ENCODE peak calls at places on chromosomes 5 and 9, in four cellular contexts. Q is K562, I is HCT116, H is HepG2. S is an unnamed sample.

GRCh38 chr5:38825494-38825893 is 20.3 kb upstream of the OSMR start:
- DNase-seq in Q (no peak), I (no peak), H (peak), S (no peak)

GRCh38 chr9:134474058-134474370 is 147.8 kb downstream of the RXRA start:
- DNase-seq in Q (no peak), I (no peak), H (no peak), S (no peak)

GRCh38 chr5:94433393-94434149 is 184.8 kb downstream of the KIAA0825 start:
- DNase-seq in Q (no peak), I (peak), H (peak), S (no peak)

GRCh38 chr5:143359869-143360268 is 43.6 kb downstream of the NR3C1 start:
- DNase-seq in Q (no peak), I (no peak), H (no peak), S (no peak)

GRCh38 chr9:104831681-104832080 is 67.8 kb downstream of the NIPSNAP3B start:
- DNase-seq in Q (no peak), I (no peak), H (no peak), S (no peak)

GRCh38 chr9:121620777-121621437 is 30.5 kb upstream of the DAB2IP start:
- DNase-seq in Q (peak), I (no peak), H (peak), S (peak)

GRCh38 chr5:43155394-43156096 is 34.8 kb downstream of the ZNF131 start:
- DNase-seq in Q (no peak), I (no peak), H (no peak), S (no peak)

GRCh38 chr5:79200573-79201183 is 35.3 kb upstream of the JMY start:
- DNase-seq in Q (peak), I (no peak), H (peak), S (peak)

GRCh38 chr5:119356384-119357188 is 767 bp downstream of the TNFAIP8 start:
- DNase-seq in Q (no peak), I (no peak), H (no peak), S (no peak)

GRCh38 chr9:117355542-117355941 is 59.3 kb downstream of the ASTN2 start:
- DNase-seq in Q (no peak), I (no peak), H (no peak), S (peak)

GRCh38 chr5:31161772-31162171 is 31.7 kb upstream of the CDH6 start:
- DNase-seq in Q (no peak), I (no peak), H (peak), S (no peak)

GRCh38 chr9:80188579-80188978 is 616.8 kb downstream of the TLE4 start:
- DNase-seq in Q (no peak), I (no peak), H (no peak), S (no peak)

GRCh38 chr5:31680528-31680927 is 41.6 kb downstream of the PDZD2 start:
- DNase-seq in Q (no peak), I (no peak), H (no peak), S (peak)

GRCh38 chr5:120604898-120605297 is 140.8 kb downstream of the PRR16 start:
- DNase-seq in Q (no peak), I (peak), H (no peak), S (no peak)

GRCh38 chr5:177545487-177546261 is 8.7 kb downstream of the FAM193B start:
- DNase-seq in Q (no peak), I (no peak), H (no peak), S (no peak)

GRCh38 chr5:1174122-1174936 is 27.1 kb upstream of the SLC6A19 start:
- DNase-seq in Q (peak), I (peak), H (peak), S (peak)
- TF ChIP-seq SIN3A in Q (no peak), I (no peak), H (no peak), S (no peak)

GRCh38 chr9:132143359-132143758 is 18.5 kb upstream of the NTNG2 start:
- DNase-seq in Q (no peak), I (no peak), H (no peak), S (peak)

GRCh38 chr9:132142883-132143282 is 19.0 kb upstream of the NTNG2 start:
- DNase-seq in Q (no peak), I (no peak), H (no peak), S (peak)

GRCh38 chr9:132141948-132142594 is 19.8 kb upstream of the NTNG2 start:
- DNase-seq in Q (no peak), I (no peak), H (no peak), S (no peak)

GRCh38 chr9:132144708-132145365 is 17.0 kb upstream of the NTNG2 start:
- DNase-seq in Q (no peak), I (no peak), H (no peak), S (no peak)

GRCh38 chr9:132141364-132141947 is 20.4 kb upstream of the NTNG2 start:
- DNase-seq in Q (no peak), I (no peak), H (no peak), S (no peak)
- TF ChIP-seq SIN3A in Q (no peak), I (no peak), H (no peak), S (no peak)

GRCh38 chr9:20754556-20754955 is 70.5 kb downstream of the FOCAD start:
- DNase-seq in Q (no peak), I (no peak), H (no peak), S (no peak)
- TF ChIP-seq SIN3A in Q (no peak), I (no peak), H (no peak), S (no peak)

DNA sequence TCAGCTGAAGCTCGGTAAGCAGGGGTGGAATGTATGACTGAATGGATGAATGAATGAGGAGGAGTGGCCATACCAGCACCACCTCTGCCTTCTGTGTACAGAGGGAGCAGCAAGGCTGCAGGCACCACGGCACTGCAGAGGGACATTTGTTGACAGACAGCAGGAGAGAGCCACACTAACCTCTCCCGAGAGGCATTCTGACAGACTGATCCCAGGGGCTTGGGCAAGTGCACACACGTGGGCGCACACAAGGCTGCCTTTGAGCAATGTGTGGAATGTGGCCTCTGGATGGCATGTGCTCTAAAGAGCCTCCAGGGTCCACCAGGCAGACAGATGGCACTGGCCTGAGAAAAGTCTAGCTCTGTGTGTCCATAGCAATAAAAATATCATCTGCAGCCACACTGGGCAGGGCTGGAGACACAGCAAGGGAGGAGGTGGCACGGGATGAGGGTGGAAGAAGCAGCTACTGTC is 111.8 kb downstream of the ACTL7B start:
- DNase-seq in Q (no peak), I (no peak), H (peak), S (no peak)
- TF ChIP-seq SIN3A in Q (no peak), I (no peak), H (no peak), S (no peak)

S was measured in SK-N-SH.